ENCODE peak calls at places on chromosomes 11 and 22, in four cellular contexts. O is stomach, L is IMR-90, Q is coronary artery. I is an unnamed sample.

GRCh38 chr11:77047007-77047927 is 13.1 kb downstream of the B3GNT6 start:
- DNase-seq in Q (no peak), O (peak), L (peak), I (peak)

GRCh38 chr11:41245704-41246398 is 213.6 kb downstream of the LRRC4C start:
- DNase-seq in L (no peak), Q (peak), O (no peak), I (no peak)

GRCh38 chr11:83361831-83362230 is 75.7 kb upstream of the CCDC90B start:
- DNase-seq in Q (no peak), O (no peak), L (no peak), I (no peak)

GRCh38 chr11:131122448-131122847 is 206.2 kb upstream of the SNX19 start:
- DNase-seq in O (no peak), Q (no peak), L (no peak), I (no peak)

GRCh38 chr11:46696212-46696558 is 4.2 kb downstream of the ARHGAP1 start:
- DNase-seq in O (no peak), L (no peak), Q (no peak), I (no peak)

GRCh38 chr11:58276151-58276550 is 8.1 kb upstream of the OR10W1 start:
- DNase-seq in Q (no peak), O (no peak), L (peak), I (no peak)

GRCh38 chr11:14891143-14892035 is 642 bp downstream of the CYP2R1 start:
- DNase-seq in Q (peak), L (peak), O (peak), I (peak)

GRCh38 chr11:101863361-101863760 is 51.4 kb upstream of the CEP126 start:
- DNase-seq in L (peak), Q (no peak), O (no peak), I (no peak)

GRCh38 chr11:68312117-68312779 is at the start of gene LRP5:
- DNase-seq in O (no peak), Q (no peak), L (peak), I (no peak)

GRCh38 chr11:16859651-16860050 is 121.2 kb downstream of the C11orf58 start:
- DNase-seq in Q (no peak), L (no peak), O (no peak), I (no peak)

GRCh38 chr11:126121316-126121715 is 58.6 kb upstream of the CDON start:
- DNase-seq in O (no peak), L (no peak), Q (no peak), I (no peak)

GRCh38 chr22:45831394-45831793 is 145.6 kb downstream of the WNT7B start:
- DNase-seq in O (no peak), Q (no peak), L (peak), I (no peak)

GRCh38 chr11:130897262-130898182 is 18.8 kb downstream of the SNX19 start:
- DNase-seq in L (peak), Q (peak), O (peak), I (peak)

GRCh38 chr22:26887456-26887855 is 230.1 kb downstream of the MIAT start:
- DNase-seq in L (peak), O (no peak), Q (no peak), I (no peak)

GRCh38 chr11:73321342-73322110 is 13.4 kb downstream of the ARHGEF17 start:
- DNase-seq in L (peak), O (no peak), Q (no peak), I (no peak)

GRCh38 chr11:112963368-112963955 is 2.2 kb downstream of the NCAM1 start:
- DNase-seq in O (no peak), Q (no peak), L (no peak), I (no peak)

GRCh38 chr11:118845369-118845768 is 38.3 kb upstream of the CXCR5 start:
- DNase-seq in L (peak), Q (no peak), O (no peak), I (no peak)

GRCh38 chr22:20292108-20292507 is 24.0 kb upstream of the RTN4R start:
- DNase-seq in L (no peak), O (no peak), Q (no peak), I (no peak)

GRCh38 chr22:38069372-38070249 is 12.4 kb downstream of the PICK1 start:
- DNase-seq in O (no peak), L (peak), Q (peak), I (peak)
- H3K4me3 ChIP-seq in O (no peak), L (no peak), Q (peak), I (no peak)

DNA sequence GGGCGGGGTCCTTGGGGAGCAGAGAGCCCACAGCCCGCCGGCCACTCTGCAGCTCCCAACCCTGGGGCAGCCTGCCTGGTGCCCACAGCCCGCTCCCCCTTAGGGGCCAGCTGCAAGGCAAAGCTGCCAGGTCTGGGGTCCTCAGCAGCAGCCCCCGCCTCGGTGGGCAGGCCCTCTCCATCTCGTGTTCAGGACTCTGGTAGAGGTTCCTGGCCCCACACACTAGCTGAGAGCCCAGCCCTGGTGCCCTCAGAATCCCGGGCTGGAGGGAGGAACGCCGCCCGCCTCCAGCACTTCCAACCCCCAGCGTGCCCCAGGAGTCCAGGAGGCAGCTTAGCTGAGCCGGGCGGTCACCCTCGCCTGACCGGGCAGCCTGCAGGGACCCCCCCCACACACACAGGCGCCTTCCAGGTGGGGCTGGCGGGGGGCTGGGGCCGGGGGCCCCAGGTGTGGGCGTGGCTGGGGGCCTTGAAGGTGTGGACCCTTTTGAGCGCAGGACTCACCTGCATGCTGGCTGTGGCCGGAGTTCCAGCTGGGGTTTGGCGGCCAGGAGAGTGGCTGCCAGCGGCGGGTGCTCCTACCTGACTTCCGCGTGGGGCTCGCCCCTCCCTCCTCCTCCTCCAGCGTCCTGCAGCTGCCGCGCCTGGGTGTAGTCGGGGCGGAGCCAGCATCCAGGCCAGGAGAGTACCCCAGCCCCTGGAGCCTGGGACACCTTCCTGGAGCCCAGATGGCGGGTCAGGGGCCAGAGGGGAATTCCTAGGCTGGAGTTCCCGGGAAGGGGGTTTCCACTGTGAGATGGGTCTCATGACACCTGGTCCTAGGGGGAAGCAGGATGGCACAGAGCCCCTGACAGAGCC is at the start of gene ANO9:
- DNase-seq in Q (no peak), L (no peak), O (peak), I (peak)
- H3K4me3 ChIP-seq in Q (no peak), L (no peak), O (peak), I (peak)

DNA sequence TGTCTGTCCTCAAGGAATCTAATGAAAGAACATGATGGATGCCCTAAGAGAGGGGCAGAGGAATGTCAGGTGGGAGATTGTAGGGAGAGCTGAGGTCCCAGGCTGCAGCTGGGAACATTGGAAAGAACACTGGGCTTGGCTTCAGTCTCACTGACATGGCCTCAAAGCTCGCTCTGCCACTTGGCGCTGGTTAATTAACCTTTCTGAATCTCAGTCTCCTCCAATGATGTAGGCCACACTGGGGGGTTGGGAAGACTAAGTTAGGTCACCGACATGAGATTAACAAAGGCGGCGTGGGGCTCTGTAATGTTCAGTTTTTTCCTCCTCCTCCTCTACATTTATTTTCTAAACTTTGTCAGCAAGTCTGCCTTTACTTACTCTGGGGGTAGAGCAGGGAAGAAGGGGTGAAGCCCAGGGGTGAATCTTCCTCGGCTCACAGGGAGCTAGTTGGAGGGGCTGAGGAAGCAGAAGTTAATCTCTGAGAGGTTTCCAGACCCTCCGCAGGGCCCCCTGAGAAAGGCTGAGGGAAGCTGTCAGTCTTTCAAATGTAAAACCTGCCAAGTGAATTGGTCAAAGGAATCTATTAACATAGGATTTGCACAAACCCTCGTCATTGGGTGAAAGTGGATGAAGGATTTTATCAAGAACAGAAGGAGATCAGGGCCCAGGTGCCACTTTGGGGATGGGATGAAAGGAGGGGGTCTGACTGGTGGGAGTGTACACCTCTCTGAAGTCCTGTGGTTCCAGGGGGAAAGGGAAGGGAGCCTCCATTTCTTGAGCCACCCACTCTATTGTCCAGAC is 32.1 kb upstream of the TENM4 start:
- DNase-seq in O (no peak), L (no peak), Q (no peak), I (no peak)
- H3K4me3 ChIP-seq in O (no peak), L (no peak), Q (no peak), I (no peak)

GRCh38 chr11:34525098-34525497 is 11.5 kb upstream of the ELF5 start:
- DNase-seq in O (no peak), Q (no peak), L (no peak), I (no peak)

GRCh38 chr11:34523053-34523452 is 9.5 kb upstream of the ELF5 start:
- DNase-seq in L (no peak), Q (no peak), O (no peak), I (no peak)

GRCh38 chr11:34525887-34526657 is 12.5 kb upstream of the ELF5 start:
- DNase-seq in Q (no peak), L (no peak), O (no peak), I (no peak)

GRCh38 chr11:34522188-34522587 is 8.6 kb upstream of the ELF5 start:
- DNase-seq in Q (no peak), L (no peak), O (no peak), I (no peak)

DNA sequence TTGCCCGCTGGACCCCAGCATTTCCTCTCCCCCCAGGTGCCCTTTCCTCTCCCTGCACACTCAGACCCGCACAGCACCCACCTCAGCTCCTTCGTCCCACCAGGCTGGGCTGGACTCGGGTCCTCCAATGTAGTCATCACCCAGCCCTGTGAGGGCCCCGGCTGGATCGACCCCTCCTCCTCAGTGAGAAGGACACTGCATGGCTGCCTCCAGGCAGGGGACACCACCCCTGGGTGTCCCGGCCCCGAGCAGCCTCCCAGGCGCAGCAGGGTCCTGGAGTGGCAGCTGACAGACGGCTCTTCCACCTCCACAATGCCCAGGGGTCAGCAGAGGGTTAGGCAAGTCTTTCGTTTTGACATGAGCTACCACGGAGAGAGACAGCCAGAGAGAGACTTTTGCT is 11.1 kb upstream of the ELF5 start:
- DNase-seq in Q (no peak), O (no peak), L (no peak), I (no peak)
- H3K4me3 ChIP-seq in Q (no peak), O (no peak), L (no peak), I (no peak)

GRCh38 chr11:122690292-122690691 is 34.8 kb downstream of the UBASH3B start:
- DNase-seq in L (no peak), Q (no peak), O (no peak), I (no peak)
- H3K4me3 ChIP-seq in L (no peak), Q (peak), O (no peak), I (no peak)

DNA sequence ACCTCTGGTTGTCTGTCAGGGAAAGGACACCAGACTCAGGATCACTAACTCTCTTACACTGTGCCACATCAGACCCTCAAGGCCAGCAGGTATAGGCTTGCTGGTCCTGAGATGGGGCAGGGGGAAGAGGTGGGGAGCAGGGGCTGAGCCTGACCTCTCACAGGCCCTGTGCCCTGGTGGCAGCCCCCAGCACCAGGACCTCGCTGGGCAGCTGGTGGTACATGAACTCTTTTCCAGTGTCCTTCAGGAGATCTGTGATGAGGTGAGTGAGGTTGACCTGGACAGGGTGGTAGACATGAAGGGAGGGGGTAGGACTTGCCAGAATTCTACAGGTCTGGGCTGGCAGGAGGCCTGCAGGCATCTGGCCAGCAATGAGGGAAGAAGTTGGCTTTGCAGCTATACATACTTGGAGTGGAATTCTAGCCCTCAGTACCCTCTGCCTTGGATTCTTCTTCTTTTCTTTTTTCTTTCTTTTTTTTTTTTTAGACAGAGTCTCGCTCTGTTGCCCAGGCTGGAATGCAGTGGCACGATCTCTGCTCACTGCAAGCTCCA is 1.4 kb downstream of the NUDT22 start:
- DNase-seq in L (no peak), O (peak), Q (no peak), I (no peak)
- H3K4me3 ChIP-seq in L (no peak), O (no peak), Q (peak), I (peak)